ENCODE peak calls at places on chromosomes 16 and 17, in nine cellular contexts. S, O, V, Y, C, M, W, B and E are unnamed samples.
A peak's percentile ranks its signal among the peaks of the same experiment; 100 is the strongest.

GRCh38 chr17:73091770-73092517 is 544 bp downstream of the SLC39A11 start:
- DNase-seq in S (no peak), O (peak; percentile 19), V (peak; percentile 35), Y (no peak), C (no peak), M (no peak), W (no peak), B (no peak), E (no peak)

GRCh38 chr17:8681175-8681949 is 50.8 kb upstream of the MYH10 start:
- DNase-seq in S (no peak), O (no peak), V (no peak), Y (no peak), C (no peak), M (no peak), W (peak; percentile 76), B (no peak), E (no peak)

GRCh38 chr17:74558882-74559519 is 8.3 kb downstream of the CD300H start:
- DNase-seq in S (no peak), O (no peak), V (no peak), Y (no peak), C (no peak), M (no peak), W (no peak), B (no peak), E (no peak)

GRCh38 chr17:73313526-73314127 is 1.8 kb upstream of the CDC42EP4 start:
- DNase-seq in S (no peak), O (no peak), V (no peak), Y (no peak), C (no peak), M (no peak), W (no peak), B (no peak), E (no peak)

GRCh38 chr16:78973041-78973440 is 627.5 kb downstream of the MAF start:
- DNase-seq in S (no peak), O (no peak), V (no peak), Y (no peak), C (no peak), M (no peak), W (no peak), B (no peak), E (no peak)

GRCh38 chr16:12729448-12729847 is 74.2 kb downstream of the CPPED1 start:
- DNase-seq in S (no peak), O (no peak), V (no peak), Y (peak; percentile 75), C (no peak), M (peak; percentile 34), W (peak; percentile 88), B (no peak), E (no peak)

GRCh38 chr17:79600613-79601221 is 10.1 kb downstream of the RBFOX3 start:
- DNase-seq in S (no peak), O (no peak), V (no peak), Y (no peak), C (no peak), M (no peak), W (no peak), B (no peak), E (no peak)

GRCh38 chr16:51248217-51248616 is 97.1 kb upstream of the SALL1 start:
- DNase-seq in S (no peak), O (no peak), V (no peak), Y (no peak), C (no peak), M (no peak), W (no peak), B (no peak), E (no peak)

GRCh38 chr17:77611791-77612466 is 346.6 kb upstream of the TNRC6C start:
- DNase-seq in S (no peak), O (no peak), V (no peak), Y (no peak), C (no peak), M (no peak), W (no peak), B (no peak), E (no peak)

GRCh38 chr17:9837551-9838471 is 12.1 kb downstream of the GLP2R start:
- DNase-seq in S (no peak), O (no peak), V (peak; percentile 17), Y (no peak), C (no peak), M (no peak), W (peak; percentile 64), B (no peak), E (peak; percentile 31)

GRCh38 chr17:47763913-47764582 is 31.0 kb downstream of the TBX21 start:
- DNase-seq in S (no peak), O (no peak), V (no peak), Y (no peak), C (no peak), M (no peak), W (no peak), B (no peak), E (no peak)

GRCh38 chr16:50627419-50627818 is 53.7 kb downstream of the SNX20 start:
- DNase-seq in S (peak; percentile 43), O (peak; percentile 15), V (peak; percentile 48), Y (peak; percentile 34), C (peak; percentile 19), M (peak; percentile 13), W (no peak), B (no peak), E (no peak)

GRCh38 chr16:10754941-10755340 is 11.3 kb downstream of the NUBP1 start:
- DNase-seq in S (no peak), O (no peak), V (no peak), Y (no peak), C (no peak), M (no peak), W (peak; percentile 78), B (no peak), E (no peak)

GRCh38 chr16:3999479-3999868 is 116.8 kb downstream of the ADCY9 start:
- DNase-seq in S (no peak), O (no peak), V (no peak), Y (no peak), C (no peak), M (no peak), W (peak; percentile 63), B (no peak), E (no peak)

GRCh38 chr17:78527345-78527744 is 49.9 kb downstream of the DNAH17 start:
- DNase-seq in S (no peak), O (no peak), V (no peak), Y (no peak), C (no peak), M (no peak), W (no peak), B (no peak), E (no peak)

GRCh38 chr16:2016407-2016922 is 3.1 kb upstream of the NPW start:
- DNase-seq in S (no peak), O (peak; percentile 29), V (no peak), Y (no peak), C (no peak), M (no peak), W (no peak), B (no peak), E (no peak)

GRCh38 chr16:67666032-67666537 is 465 bp downstream of the ENKD1 start:
- DNase-seq in S (no peak), O (no peak), V (peak; percentile 46), Y (no peak), C (no peak), M (no peak), W (no peak), B (no peak), E (no peak)

GRCh38 chr16:15034266-15035162 is 21.4 kb downstream of the NTAN1 start:
- DNase-seq in S (no peak), O (no peak), V (no peak), Y (no peak), C (no peak), M (no peak), W (no peak), B (no peak), E (no peak)

GRCh38 chr17:64040201-64040600 is 19.8 kb upstream of the ICAM2 start:
- DNase-seq in S (no peak), O (no peak), V (peak; percentile 27), Y (no peak), C (no peak), M (no peak), W (no peak), B (no peak), E (no peak)

GRCh38 chr17:54840885-54841614 is 59.6 kb upstream of the TOM1L1 start:
- DNase-seq in S (no peak), O (no peak), V (no peak), Y (no peak), C (no peak), M (no peak), W (no peak), B (no peak), E (no peak)

GRCh38 chr16:88367560-88367959 is 15.2 kb upstream of the ZNF469 start:
- DNase-seq in S (no peak), O (no peak), V (no peak), Y (no peak), C (no peak), M (no peak), W (no peak), B (no peak), E (no peak)

GRCh38 chr17:44775838-44776621 is 17.2 kb downstream of the ADAM11 start:
- DNase-seq in S (no peak), O (no peak), V (no peak), Y (no peak), C (no peak), M (no peak), W (no peak), B (no peak), E (no peak)

GRCh38 chr17:70609566-70609965 is 440.2 kb downstream of the KCNJ2 start:
- DNase-seq in S (no peak), O (no peak), V (no peak), Y (no peak), C (no peak), M (no peak), W (no peak), B (peak; percentile 95), E (no peak)

GRCh38 chr17:46765491-46765890 is 53.0 kb downstream of the WNT3 start:
- DNase-seq in S (no peak), O (no peak), V (no peak), Y (no peak), C (no peak), M (no peak), W (no peak), B (no peak), E (no peak)

GRCh38 chr16:56204836-56205235 is 13.5 kb downstream of the GNAO1 start:
- DNase-seq in S (no peak), O (no peak), V (no peak), Y (no peak), C (no peak), M (no peak), W (no peak), B (no peak), E (no peak)

GRCh38 chr17:1976000-1976682 is 49.0 kb downstream of the RTN4RL1 start:
- DNase-seq in S (no peak), O (no peak), V (no peak), Y (peak; percentile 72), C (no peak), M (peak; percentile 16), W (no peak), B (no peak), E (no peak)

GRCh38 chr16:11034005-11034404 is 89.6 kb downstream of the CLEC16A start:
- DNase-seq in S (no peak), O (no peak), V (no peak), Y (no peak), C (no peak), M (no peak), W (peak; percentile 43), B (no peak), E (no peak)

GRCh38 chr16:55035037-55035436 is 104.4 kb downstream of the IRX5 start:
- DNase-seq in S (no peak), O (peak; percentile 39), V (no peak), Y (peak; percentile 16), C (no peak), M (no peak), W (no peak), B (no peak), E (no peak)

GRCh38 chr17:38894276-38894675 is 24.4 kb downstream of the LASP1 start:
- DNase-seq in S (no peak), O (no peak), V (no peak), Y (no peak), C (no peak), M (no peak), W (no peak), B (no peak), E (no peak)

GRCh38 chr16:77816293-77816692 is 27.9 kb downstream of the VAT1L start:
- DNase-seq in S (no peak), O (no peak), V (no peak), Y (no peak), C (no peak), M (no peak), W (peak; percentile 38), B (no peak), E (no peak)

GRCh38 chr16:1335211-1335971 is 1.9 kb downstream of the BAIAP3 start:
- DNase-seq in S (no peak), O (no peak), V (no peak), Y (no peak), C (no peak), M (no peak), W (no peak), B (peak; percentile 6), E (no peak)